ENCODE peak calls at places on chromosome 4, in four cellular contexts. T is ovary, E is fibroblast of mammary gland, W is brain microvascular endothelial cell. Z is an unnamed sample.

GRCh38 chr4:176563591-176563990 is 229.1 kb downstream of the VEGFC start:
- DNase-seq in T (no peak), E (peak), W (peak), Z (no peak)

GRCh38 chr4:89915937-89916336 is 21.3 kb downstream of the MMRN1 start:
- DNase-seq in W (no peak), E (no peak), T (no peak), Z (no peak)

GRCh38 chr4:20193522-20193902 is 58.2 kb upstream of the SLIT2 start:
- DNase-seq in T (no peak), E (peak), W (no peak), Z (no peak)

GRCh38 chr4:102263024-102263787 is 82.1 kb downstream of the SLC39A8 start:
- DNase-seq in E (peak), T (no peak), W (peak), Z (peak)

GRCh38 chr4:169092889-169093522 is 83.0 kb upstream of the CBR4 start:
- DNase-seq in W (no peak), E (no peak), T (no peak), Z (no peak)

GRCh38 chr4:146472404-146472803 is 49.3 kb downstream of the SLC10A7 start:
- DNase-seq in T (no peak), W (no peak), E (no peak), Z (no peak)

GRCh38 chr4:169071781-169072180 is 61.7 kb upstream of the CBR4 start:
- DNase-seq in T (no peak), W (no peak), E (no peak), Z (no peak)

GRCh38 chr4:108762559-108763225 is at the start of gene ETNPPL:
- DNase-seq in E (no peak), W (no peak), T (no peak), Z (no peak)

GRCh38 chr4:142402925-142403324 is 443.2 kb downstream of the INPP4B start:
- DNase-seq in T (no peak), E (peak), W (peak), Z (no peak)

GRCh38 chr4:139229534-139230039 is 50.4 kb downstream of the MGARP start:
- DNase-seq in T (no peak), E (peak), W (peak), Z (peak)

GRCh38 chr4:133151301-133151680 is 2.2 kb downstream of the PCDH10 start:
- DNase-seq in W (no peak), E (no peak), T (no peak), Z (no peak)

GRCh38 chr4:98558366-98558765 is 100.0 kb downstream of the TSPAN5 start:
- DNase-seq in W (no peak), T (no peak), E (no peak), Z (no peak)
- H3K4me3 ChIP-seq in W (no peak), T (no peak), E (no peak), Z (no peak)

DNA sequence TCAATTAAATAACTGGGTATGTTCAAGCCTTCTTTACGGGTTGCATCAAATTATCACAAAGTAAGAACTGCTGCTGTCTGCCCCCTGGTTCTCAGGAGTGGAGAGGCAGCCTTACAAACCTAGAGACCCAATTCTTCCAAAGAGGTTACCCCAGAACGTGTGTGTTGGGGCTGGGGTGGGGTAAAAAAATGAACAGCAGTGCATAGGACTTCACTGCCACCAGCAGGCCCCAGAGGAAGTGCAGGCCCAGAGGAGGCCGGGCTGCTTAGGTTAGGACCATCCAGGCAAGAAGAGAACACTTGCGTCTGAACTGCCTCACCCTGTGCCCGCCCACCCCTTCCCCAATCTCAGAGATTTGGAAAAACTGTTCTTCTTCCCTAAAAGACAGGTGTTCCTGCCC is 1.5 kb upstream of the NWD2 start:
- DNase-seq in W (no peak), T (no peak), E (no peak), Z (no peak)
- H3K4me3 ChIP-seq in W (no peak), T (no peak), E (no peak), Z (no peak)

GRCh38 chr4:189787216-189788031 is 153.2 kb upstream of the FRG1 start:
- DNase-seq in E (no peak), W (no peak), T (no peak), Z (no peak)

GRCh38 chr4:189792819-189793618 is 147.7 kb upstream of the FRG1 start:
- DNase-seq in E (peak), T (peak), W (peak), Z (peak)
- H3K4me3 ChIP-seq in E (no peak), T (no peak), W (no peak), Z (peak)

GRCh38 chr4:84492737-84493091 is 6.4 kb downstream of the NKX6-1 start:
- DNase-seq in E (no peak), W (no peak), T (no peak), Z (no peak)
- H3K4me3 ChIP-seq in E (no peak), W (no peak), T (no peak), Z (no peak)